ENCODE peak calls at places on chromosomes 12 and 14, in ten cellular contexts. One of them, this sample, is unnamed.

GRCh38 chr12:131087302-131087818 is 133.7 kb downstream of the ADGRD1 start:
- DNase-seq in kidney: peak
- DNase-seq in foreskin fibroblast: no peak
- DNase-seq in tibial artery: peak
- DNase-seq in upper lobe of right lung: peak
- DNase-seq in AG04450: no peak
- DNase-seq in cardiac fibroblast: no peak
- DNase-seq in adrenal gland: peak
- DNase-seq in fibroblast of the aortic adventitia: no peak
- DNase-seq in D721Med: no peak
- DNase-seq in this sample: peak

GRCh38 chr12:22551624-22552023 is 7.3 kb upstream of the C2CD5 start:
- DNase-seq in fibroblast of the aortic adventitia: no peak
- DNase-seq in cardiac fibroblast: no peak
- DNase-seq in kidney: no peak
- DNase-seq in tibial artery: no peak
- DNase-seq in foreskin fibroblast: no peak
- DNase-seq in upper lobe of right lung: no peak
- DNase-seq in AG04450: no peak
- DNase-seq in adrenal gland: no peak
- DNase-seq in D721Med: no peak
- DNase-seq in this sample: no peak

GRCh38 chr14:36662543-36663403 is 1.1 kb downstream of the PAX9 start:
- DNase-seq in adrenal gland: no peak
- DNase-seq in cardiac fibroblast: no peak
- DNase-seq in tibial artery: peak
- DNase-seq in fibroblast of the aortic adventitia: no peak
- DNase-seq in kidney: peak
- DNase-seq in AG04450: no peak
- DNase-seq in D721Med: no peak
- DNase-seq in upper lobe of right lung: no peak
- DNase-seq in foreskin fibroblast: peak
- DNase-seq in this sample: no peak

GRCh38 chr12:80707126-80707829 is at the start of gene MYF6:
- DNase-seq in cardiac fibroblast: no peak
- DNase-seq in D721Med: no peak
- DNase-seq in fibroblast of the aortic adventitia: no peak
- DNase-seq in upper lobe of right lung: no peak
- DNase-seq in adrenal gland: no peak
- DNase-seq in kidney: no peak
- DNase-seq in foreskin fibroblast: no peak
- DNase-seq in tibial artery: no peak
- DNase-seq in AG04450: no peak
- DNase-seq in this sample: no peak

GRCh38 chr14:46782281-46782680 is 130.7 kb upstream of the RPL10L start:
- DNase-seq in adrenal gland: no peak
- DNase-seq in foreskin fibroblast: no peak
- DNase-seq in upper lobe of right lung: no peak
- DNase-seq in kidney: no peak
- DNase-seq in cardiac fibroblast: no peak
- DNase-seq in tibial artery: no peak
- DNase-seq in fibroblast of the aortic adventitia: no peak
- DNase-seq in D721Med: no peak
- DNase-seq in AG04450: no peak
- DNase-seq in this sample: no peak

GRCh38 chr14:99952453-99952852 is 112.8 kb upstream of the EVL start:
- DNase-seq in D721Med: no peak
- DNase-seq in cardiac fibroblast: no peak
- DNase-seq in foreskin fibroblast: no peak
- DNase-seq in fibroblast of the aortic adventitia: no peak
- DNase-seq in kidney: no peak
- DNase-seq in tibial artery: no peak
- DNase-seq in adrenal gland: no peak
- DNase-seq in upper lobe of right lung: no peak
- DNase-seq in AG04450: no peak
- DNase-seq in this sample: no peak

GRCh38 chr12:52181757-52182156 is 10.1 kb downstream of the KRT80 start:
- DNase-seq in cardiac fibroblast: peak
- DNase-seq in AG04450: peak
- DNase-seq in D721Med: no peak
- DNase-seq in tibial artery: no peak
- DNase-seq in kidney: no peak
- DNase-seq in foreskin fibroblast: peak
- DNase-seq in adrenal gland: no peak
- DNase-seq in upper lobe of right lung: no peak
- DNase-seq in fibroblast of the aortic adventitia: peak
- DNase-seq in this sample: no peak

GRCh38 chr12:121203482-121203881 is 6.4 kb upstream of the P2RX4 start:
- DNase-seq in AG04450: no peak
- DNase-seq in cardiac fibroblast: no peak
- DNase-seq in fibroblast of the aortic adventitia: no peak
- DNase-seq in tibial artery: no peak
- DNase-seq in foreskin fibroblast: no peak
- DNase-seq in kidney: no peak
- DNase-seq in D721Med: no peak
- DNase-seq in adrenal gland: no peak
- DNase-seq in upper lobe of right lung: peak
- DNase-seq in this sample: no peak

GRCh38 chr14:24368562-24369252 is 723 bp downstream of the NFATC4 start:
- DNase-seq in cardiac fibroblast: peak
- DNase-seq in tibial artery: peak
- DNase-seq in AG04450: no peak
- DNase-seq in adrenal gland: peak
- DNase-seq in upper lobe of right lung: peak
- DNase-seq in foreskin fibroblast: peak
- DNase-seq in fibroblast of the aortic adventitia: peak
- DNase-seq in D721Med: peak
- DNase-seq in kidney: peak
- DNase-seq in this sample: peak

GRCh38 chr12:47557401-47557800 is 148.4 kb downstream of the RPAP3 start:
- DNase-seq in tibial artery: no peak
- DNase-seq in adrenal gland: no peak
- DNase-seq in AG04450: no peak
- DNase-seq in kidney: no peak
- DNase-seq in fibroblast of the aortic adventitia: no peak
- DNase-seq in foreskin fibroblast: no peak
- DNase-seq in cardiac fibroblast: no peak
- DNase-seq in D721Med: no peak
- DNase-seq in upper lobe of right lung: no peak
- DNase-seq in this sample: no peak

GRCh38 chr12:57750561-57751431 is 1.3 kb downstream of the CDK4 start:
- DNase-seq in tibial artery: no peak
- DNase-seq in cardiac fibroblast: no peak
- DNase-seq in fibroblast of the aortic adventitia: no peak
- DNase-seq in foreskin fibroblast: no peak
- DNase-seq in adrenal gland: no peak
- DNase-seq in kidney: peak
- DNase-seq in AG04450: no peak
- DNase-seq in upper lobe of right lung: no peak
- DNase-seq in D721Med: no peak
- DNase-seq in this sample: no peak

GRCh38 chr12:11067514-11067913 is 5.4 kb upstream of the TAS2R46 start:
- DNase-seq in adrenal gland: peak
- DNase-seq in foreskin fibroblast: peak
- DNase-seq in kidney: no peak
- DNase-seq in tibial artery: no peak
- DNase-seq in AG04450: no peak
- DNase-seq in D721Med: no peak
- DNase-seq in cardiac fibroblast: peak
- DNase-seq in upper lobe of right lung: no peak
- DNase-seq in fibroblast of the aortic adventitia: peak
- DNase-seq in this sample: no peak

GRCh38 chr14:39419272-39419671 is 13.0 kb downstream of the FBXO33 start:
- DNase-seq in tibial artery: no peak
- DNase-seq in fibroblast of the aortic adventitia: no peak
- DNase-seq in cardiac fibroblast: peak
- DNase-seq in adrenal gland: no peak
- DNase-seq in kidney: no peak
- DNase-seq in D721Med: no peak
- DNase-seq in AG04450: no peak
- DNase-seq in upper lobe of right lung: no peak
- DNase-seq in foreskin fibroblast: peak
- DNase-seq in this sample: no peak

GRCh38 chr12:93533310-93533709 is 39.2 kb upstream of the SOCS2 start:
- DNase-seq in fibroblast of the aortic adventitia: no peak
- DNase-seq in D721Med: no peak
- DNase-seq in upper lobe of right lung: no peak
- DNase-seq in tibial artery: no peak
- DNase-seq in adrenal gland: no peak
- DNase-seq in AG04450: no peak
- DNase-seq in foreskin fibroblast: no peak
- DNase-seq in cardiac fibroblast: no peak
- DNase-seq in kidney: no peak
- DNase-seq in this sample: no peak
- TF ChIP-seq CTCF in fibroblast of the aortic adventitia: no peak
- TF ChIP-seq CTCF in D721Med: no peak
- TF ChIP-seq CTCF in upper lobe of right lung: no peak
- TF ChIP-seq CTCF in tibial artery: no peak
- TF ChIP-seq CTCF in adrenal gland: no peak
- TF ChIP-seq CTCF in AG04450: no peak
- TF ChIP-seq CTCF in foreskin fibroblast: no peak
- TF ChIP-seq CTCF in cardiac fibroblast: no peak
- TF ChIP-seq CTCF in kidney: no peak
- TF ChIP-seq CTCF in this sample: no peak

DNA sequence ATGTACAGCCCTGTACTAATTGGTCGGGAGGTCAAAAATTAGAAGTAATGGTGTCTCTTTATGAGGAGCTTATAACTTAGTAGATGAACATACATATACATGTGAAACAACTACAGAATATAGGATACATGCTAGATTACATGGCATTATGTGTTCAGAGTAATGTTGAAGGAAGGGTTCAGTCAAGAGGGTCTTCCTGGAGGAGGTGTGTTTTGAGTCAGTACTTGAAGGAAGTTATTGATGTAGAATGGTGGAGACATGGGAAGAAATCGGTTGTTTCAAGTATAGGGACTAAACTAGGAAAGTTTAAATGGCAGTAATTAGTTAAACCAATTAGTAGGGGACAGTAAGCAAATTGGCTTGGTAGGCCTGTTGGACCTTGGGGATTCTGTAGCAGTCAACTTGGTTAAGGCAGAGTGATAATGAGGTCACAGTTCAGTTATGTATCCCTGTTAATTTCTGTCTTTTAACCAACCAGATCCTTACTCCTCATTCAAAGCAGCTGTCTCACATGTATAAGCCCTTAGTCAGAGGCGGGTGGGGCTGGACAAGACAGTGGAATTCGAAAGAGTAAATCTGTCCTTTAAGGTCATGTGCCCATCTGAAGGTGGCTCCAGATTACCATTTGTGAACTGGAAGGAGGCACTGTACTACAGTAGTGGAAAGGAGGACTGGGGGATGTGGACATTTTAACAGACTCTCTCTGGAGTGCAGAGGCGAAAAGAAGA is 3.5 kb upstream of the ANKRD52 start:
- DNase-seq in tibial artery: no peak
- DNase-seq in adrenal gland: no peak
- DNase-seq in cardiac fibroblast: peak
- DNase-seq in kidney: no peak
- DNase-seq in upper lobe of right lung: no peak
- DNase-seq in foreskin fibroblast: peak
- DNase-seq in AG04450: no peak
- DNase-seq in fibroblast of the aortic adventitia: peak
- DNase-seq in D721Med: no peak
- DNase-seq in this sample: no peak
- TF ChIP-seq CTCF in tibial artery: no peak
- TF ChIP-seq CTCF in adrenal gland: no peak
- TF ChIP-seq CTCF in cardiac fibroblast: no peak
- TF ChIP-seq CTCF in kidney: no peak
- TF ChIP-seq CTCF in upper lobe of right lung: no peak
- TF ChIP-seq CTCF in foreskin fibroblast: no peak
- TF ChIP-seq CTCF in AG04450: no peak
- TF ChIP-seq CTCF in fibroblast of the aortic adventitia: no peak
- TF ChIP-seq CTCF in D721Med: no peak
- TF ChIP-seq CTCF in this sample: no peak

DNA sequence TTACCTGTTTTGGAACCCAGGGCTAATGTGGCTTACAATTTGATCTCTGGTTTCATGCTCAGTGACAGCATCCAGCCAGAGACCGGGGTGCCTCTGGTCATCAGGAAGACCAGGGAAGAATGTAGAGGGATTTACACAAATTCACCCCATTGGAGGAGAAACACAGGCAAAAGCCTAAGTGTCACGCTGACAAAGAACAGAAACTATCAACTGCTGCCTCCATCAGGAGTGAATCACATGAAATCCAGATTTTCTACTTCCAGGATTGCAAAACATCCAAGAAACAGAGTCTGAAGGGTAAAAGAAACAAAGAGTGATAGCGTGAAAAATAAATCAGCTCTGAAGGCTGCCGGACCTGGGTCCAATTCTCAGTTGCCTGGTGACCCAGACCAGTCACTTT is 136.1 kb upstream of the MAP1LC3B2 start:
- DNase-seq in D721Med: no peak
- DNase-seq in tibial artery: no peak
- DNase-seq in AG04450: no peak
- DNase-seq in cardiac fibroblast: peak
- DNase-seq in upper lobe of right lung: no peak
- DNase-seq in adrenal gland: no peak
- DNase-seq in fibroblast of the aortic adventitia: peak
- DNase-seq in kidney: no peak
- DNase-seq in foreskin fibroblast: peak
- DNase-seq in this sample: no peak
- TF ChIP-seq CTCF in D721Med: no peak
- TF ChIP-seq CTCF in tibial artery: no peak
- TF ChIP-seq CTCF in AG04450: no peak
- TF ChIP-seq CTCF in cardiac fibroblast: no peak
- TF ChIP-seq CTCF in upper lobe of right lung: no peak
- TF ChIP-seq CTCF in adrenal gland: no peak
- TF ChIP-seq CTCF in fibroblast of the aortic adventitia: no peak
- TF ChIP-seq CTCF in kidney: no peak
- TF ChIP-seq CTCF in foreskin fibroblast: no peak
- TF ChIP-seq CTCF in this sample: no peak

GRCh38 chr12:124592050-124592449 is 24.6 kb upstream of the NCOR2 start:
- DNase-seq in adrenal gland: peak
- DNase-seq in foreskin fibroblast: peak
- DNase-seq in cardiac fibroblast: peak
- DNase-seq in kidney: peak
- DNase-seq in AG04450: no peak
- DNase-seq in tibial artery: no peak
- DNase-seq in D721Med: no peak
- DNase-seq in fibroblast of the aortic adventitia: peak
- DNase-seq in upper lobe of right lung: no peak
- DNase-seq in this sample: no peak
- TF ChIP-seq CTCF in adrenal gland: no peak
- TF ChIP-seq CTCF in foreskin fibroblast: no peak
- TF ChIP-seq CTCF in cardiac fibroblast: no peak
- TF ChIP-seq CTCF in kidney: no peak
- TF ChIP-seq CTCF in AG04450: no peak
- TF ChIP-seq CTCF in tibial artery: no peak
- TF ChIP-seq CTCF in D721Med: no peak
- TF ChIP-seq CTCF in fibroblast of the aortic adventitia: peak
- TF ChIP-seq CTCF in upper lobe of right lung: no peak
- TF ChIP-seq CTCF in this sample: no peak

GRCh38 chr12:43937947-43938346 is 102.1 kb downstream of the TMEM117 start:
- DNase-seq in tibial artery: no peak
- DNase-seq in cardiac fibroblast: peak
- DNase-seq in AG04450: no peak
- DNase-seq in kidney: no peak
- DNase-seq in foreskin fibroblast: peak
- DNase-seq in fibroblast of the aortic adventitia: peak
- DNase-seq in upper lobe of right lung: no peak
- DNase-seq in D721Med: no peak
- DNase-seq in adrenal gland: no peak
- DNase-seq in this sample: no peak
- TF ChIP-seq CTCF in tibial artery: no peak
- TF ChIP-seq CTCF in cardiac fibroblast: peak
- TF ChIP-seq CTCF in AG04450: peak
- TF ChIP-seq CTCF in kidney: no peak
- TF ChIP-seq CTCF in foreskin fibroblast: peak
- TF ChIP-seq CTCF in fibroblast of the aortic adventitia: peak
- TF ChIP-seq CTCF in upper lobe of right lung: no peak
- TF ChIP-seq CTCF in D721Med: no peak
- TF ChIP-seq CTCF in adrenal gland: no peak
- TF ChIP-seq CTCF in this sample: peak

This sample was measured in type B pancreatic cell.